ENCODE peak calls at places on chromosome 2, in ten cellular contexts. Y is activated naive CD4-positive, alpha-beta T cell; E is Ammon's horn; P is stimulated activated CD4-positive, alpha-beta T cell treated with anti-CD3 and anti-CD28 coated beads, TNF-alpha, amount 100 ng/mL, for 1 hour; G is AG04450; A is B cell; V is GM19239; H is omental fat pad; T is colonic mucosa; L is GM23248. I is an unnamed sample.

GRCh38 chr2:240932724-240933047 is 26.6 kb downstream of the CROCC2 start:
- DNase-seq in Y (no peak), E (no peak), P (no peak), G (no peak), A (no peak), V (no peak), H (peak; percentile 6), T (no peak), L (no peak), I (no peak)

GRCh38 chr2:187150667-187151066 is 297.4 kb downstream of the CALCRL start:
- DNase-seq in Y (no peak), E (no peak), P (no peak), G (no peak), A (no peak), V (no peak), H (no peak), T (no peak), L (peak; percentile 37), I (no peak)

GRCh38 chr2:52000156-52000855 is 968.4 kb upstream of the NRXN1 start:
- DNase-seq in Y (no peak), E (no peak), P (no peak), G (no peak), A (no peak), V (no peak), H (no peak), T (no peak), L (peak; percentile 66), I (no peak)

GRCh38 chr2:7649461-7650228 is 732.4 kb downstream of the RNF144A start:
- DNase-seq in Y (no peak), E (no peak), P (no peak), G (no peak), A (no peak), V (no peak), H (no peak), T (no peak), L (no peak), I (no peak)

GRCh38 chr2:172496096-172496709 is 59.7 kb upstream of the PDK1 start:
- DNase-seq in Y (peak; percentile 46), E (peak; percentile 10), P (no peak), G (no peak), A (peak; percentile 31), V (no peak), H (no peak), T (no peak), L (no peak), I (no peak)

GRCh38 chr2:54824582-54824981 is 101.1 kb downstream of the EML6 start:
- DNase-seq in Y (no peak), E (no peak), P (no peak), G (no peak), A (no peak), V (no peak), H (no peak), T (no peak), L (no peak), I (no peak)

GRCh38 chr2:156322103-156322671 is 10.3 kb downstream of the NR4A2 start:
- DNase-seq in Y (no peak), E (no peak), P (no peak), G (no peak), A (peak; percentile 55), V (no peak), H (no peak), T (peak; percentile 60), L (no peak), I (no peak)

GRCh38 chr2:180730976-180731375 is 249.4 kb upstream of the UBE2E3 start:
- DNase-seq in Y (no peak), E (no peak), P (no peak), G (no peak), A (no peak), V (no peak), H (no peak), T (no peak), L (peak; percentile 42), I (no peak)

GRCh38 chr2:239189711-239190131 is 211.1 kb downstream of the HDAC4 start:
- DNase-seq in Y (no peak), E (no peak), P (no peak), G (no peak), A (no peak), V (no peak), H (peak; percentile 13), T (no peak), L (no peak), I (no peak)

GRCh38 chr2:193377789-193378188 is 1183.1 kb upstream of the TMEFF2 start:
- DNase-seq in Y (no peak), E (no peak), P (no peak), G (no peak), A (no peak), V (no peak), H (no peak), T (no peak), L (no peak), I (no peak)

GRCh38 chr2:209044307-209044706 is 379.5 kb upstream of the MAP2 start:
- DNase-seq in Y (no peak), E (no peak), P (no peak), G (no peak), A (no peak), V (no peak), H (no peak), T (no peak), L (no peak), I (no peak)

GRCh38 chr2:113769555-113769954 is 13.1 kb upstream of the SLC35F5 start:
- DNase-seq in Y (no peak), E (no peak), P (no peak), G (no peak), A (no peak), V (no peak), H (no peak), T (no peak), L (no peak), I (no peak)

GRCh38 chr2:71347517-71347916 is 15.9 kb downstream of the ZNF638 start:
- DNase-seq in Y (no peak), E (no peak), P (no peak), G (no peak), A (no peak), V (no peak), H (no peak), T (no peak), L (peak; percentile 46), I (no peak)

GRCh38 chr2:121309801-121310200 is 24.8 kb upstream of the TFCP2L1 start:
- DNase-seq in Y (no peak), E (no peak), P (no peak), G (no peak), A (no peak), V (no peak), H (no peak), T (no peak), L (no peak), I (no peak)

GRCh38 chr2:123453772-123454171 is 571.3 kb upstream of the CNTNAP5 start:
- DNase-seq in Y (no peak), E (no peak), P (no peak), G (no peak), A (no peak), V (no peak), H (no peak), T (no peak), L (no peak), I (no peak)

GRCh38 chr2:98517636-98518035 is 73.0 kb downstream of the INPP4A start:
- DNase-seq in Y (no peak), E (no peak), P (no peak), G (no peak), A (no peak), V (no peak), H (no peak), T (no peak), L (peak; percentile 10), I (no peak)

GRCh38 chr2:37650548-37651101 is 20.8 kb downstream of the CDC42EP3 start:
- DNase-seq in Y (no peak), E (no peak), P (no peak), G (no peak), A (no peak), V (no peak), H (no peak), T (no peak), L (no peak), I (no peak)

GRCh38 chr2:241776336-241777166 is at the start of gene GAL3ST2:
- DNase-seq in Y (no peak), E (no peak), P (no peak), G (no peak), A (no peak), V (peak; percentile 5), H (no peak), T (peak; percentile 82), L (no peak), I (no peak)

GRCh38 chr2:216109962-216110614 is 940 bp downstream of the XRCC5 start:
- DNase-seq in Y (no peak), E (peak; percentile 44), P (no peak), G (peak; percentile 32), A (peak; percentile 34), V (no peak), H (no peak), T (no peak), L (peak; percentile 76), I (no peak)

GRCh38 chr2:68594674-68595492 is 48.5 kb upstream of the PROKR1 start:
- DNase-seq in Y (peak; percentile 13), E (peak; percentile 9), P (no peak), G (peak; percentile 3), A (peak; percentile 64), V (peak; percentile 15), H (no peak), T (peak; percentile 42), L (peak; percentile 57), I (peak; percentile 2)

GRCh38 chr2:166057363-166058169 is 70.3 kb downstream of the SCN1A start:
- DNase-seq in Y (no peak), E (no peak), P (no peak), G (no peak), A (no peak), V (no peak), H (no peak), T (no peak), L (peak; percentile 58), I (peak; percentile 51)

GRCh38 chr2:178241852-178242551 is 47.7 kb downstream of the OSBPL6 start:
- DNase-seq in Y (no peak), E (peak; percentile 89), P (no peak), G (peak; percentile 80), A (no peak), V (no peak), H (no peak), T (peak; percentile 54), L (peak; percentile 95), I (peak; percentile 96)

GRCh38 chr2:129698593-129698992 is 280.9 kb upstream of the RAB6C start:
- DNase-seq in Y (no peak), E (no peak), P (no peak), G (no peak), A (no peak), V (no peak), H (no peak), T (no peak), L (no peak), I (no peak)

GRCh38 chr2:230949966-230950832 is 25.2 kb upstream of the GPR55 start:
- DNase-seq in Y (no peak), E (no peak), P (no peak), G (no peak), A (no peak), V (no peak), H (no peak), T (no peak), L (no peak), I (no peak)

GRCh38 chr2:216245391-216245790 is 126.9 kb downstream of the MARCHF4 start:
- DNase-seq in Y (no peak), E (no peak), P (no peak), G (no peak), A (no peak), V (no peak), H (no peak), T (no peak), L (no peak), I (no peak)

GRCh38 chr2:28997237-28997846 is 16.2 kb downstream of the TOGARAM2 start:
- DNase-seq in Y (no peak), E (peak; percentile 36), P (no peak), G (no peak), A (no peak), V (no peak), H (no peak), T (no peak), L (peak; percentile 73), I (no peak)

GRCh38 chr2:51031004-51031791 is 734 bp downstream of the NRXN1 start:
- DNase-seq in Y (no peak), E (no peak), P (no peak), G (no peak), A (no peak), V (no peak), H (no peak), T (no peak), L (no peak), I (no peak)

I was measured in retinal pigment epithelial cell.